ENCODE peak calls at places on chromosome 9, in five cellular contexts. One of them, this sample, is unnamed.

GRCh38 chr9:98255064-98255577 is 328 bp downstream of the TBC1D2 start:
- DNase-seq in mesendoderm: peak; percentile 77
- DNase-seq in left ventricle myocardium inferior: no peak
- DNase-seq in SJCRH30: no peak
- DNase-seq in upper lobe of left lung: no peak
- DNase-seq in this sample: no peak

GRCh38 chr9:32738501-32739172 is 44.7 kb upstream of the TMEM215 start:
- DNase-seq in mesendoderm: no peak
- DNase-seq in left ventricle myocardium inferior: no peak
- DNase-seq in SJCRH30: no peak
- DNase-seq in upper lobe of left lung: no peak
- DNase-seq in this sample: no peak

GRCh38 chr9:72315089-72315509 is 49.9 kb downstream of the ZFAND5 start:
- DNase-seq in mesendoderm: no peak
- DNase-seq in left ventricle myocardium inferior: peak; percentile 43
- DNase-seq in SJCRH30: peak; percentile 87
- DNase-seq in upper lobe of left lung: no peak
- DNase-seq in this sample: peak; percentile 46

GRCh38 chr9:137183980-137184595 is 4.3 kb downstream of the ANAPC2 start:
- DNase-seq in mesendoderm: no peak
- DNase-seq in left ventricle myocardium inferior: no peak
- DNase-seq in SJCRH30: no peak
- DNase-seq in upper lobe of left lung: peak; percentile 66
- DNase-seq in this sample: no peak

GRCh38 chr9:3525088-3525835 is 539 bp downstream of the RFX3 start:
- DNase-seq in mesendoderm: peak; percentile 51
- DNase-seq in left ventricle myocardium inferior: peak; percentile 22
- DNase-seq in SJCRH30: peak; percentile 32
- DNase-seq in upper lobe of left lung: peak; percentile 92
- DNase-seq in this sample: peak; percentile 39

GRCh38 chr9:68496356-68496755 is 44.3 kb downstream of the TMEM252 start:
- DNase-seq in mesendoderm: no peak
- DNase-seq in left ventricle myocardium inferior: no peak
- DNase-seq in SJCRH30: no peak
- DNase-seq in upper lobe of left lung: no peak
- DNase-seq in this sample: no peak

GRCh38 chr9:136679431-136679941 is 7.8 kb downstream of the AGPAT2 start:
- DNase-seq in mesendoderm: no peak
- DNase-seq in left ventricle myocardium inferior: no peak
- DNase-seq in SJCRH30: no peak
- DNase-seq in upper lobe of left lung: peak; percentile 84
- DNase-seq in this sample: no peak

GRCh38 chr9:26893030-26893676 is 551 bp upstream of the CAAP1 start:
- DNase-seq in mesendoderm: peak; percentile 46
- DNase-seq in left ventricle myocardium inferior: no peak
- DNase-seq in SJCRH30: no peak
- DNase-seq in upper lobe of left lung: no peak
- DNase-seq in this sample: no peak

GRCh38 chr9:93990448-93990847 is 35.3 kb upstream of the BARX1 start:
- DNase-seq in mesendoderm: no peak
- DNase-seq in left ventricle myocardium inferior: no peak
- DNase-seq in SJCRH30: no peak
- DNase-seq in upper lobe of left lung: no peak
- DNase-seq in this sample: no peak

GRCh38 chr9:93992830-93993229 is 37.7 kb upstream of the BARX1 start:
- DNase-seq in mesendoderm: no peak
- DNase-seq in left ventricle myocardium inferior: no peak
- DNase-seq in SJCRH30: no peak
- DNase-seq in upper lobe of left lung: no peak
- DNase-seq in this sample: no peak

GRCh38 chr9:93984860-93985259 is 29.7 kb upstream of the BARX1 start:
- DNase-seq in mesendoderm: no peak
- DNase-seq in left ventricle myocardium inferior: no peak
- DNase-seq in SJCRH30: no peak
- DNase-seq in upper lobe of left lung: no peak
- DNase-seq in this sample: no peak

DNA sequence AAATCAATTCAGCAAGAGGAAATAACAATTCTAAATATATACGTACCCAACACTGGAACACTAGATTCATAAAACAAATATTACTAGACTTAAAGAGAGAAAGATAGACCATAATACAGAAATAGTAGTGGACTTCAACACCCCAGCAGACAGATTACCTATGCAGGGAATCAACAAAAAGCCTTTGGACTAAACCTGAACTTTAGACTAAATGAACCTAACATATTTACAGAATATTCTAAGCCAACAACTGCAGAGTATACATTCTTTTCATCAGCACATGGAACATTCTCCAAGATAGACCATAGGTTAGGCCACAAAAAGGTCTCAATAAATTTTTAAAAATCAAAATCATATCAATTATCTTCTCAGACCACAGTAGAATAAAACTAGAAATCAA is 32.9 kb upstream of the BARX1 start:
- DNase-seq in mesendoderm: no peak
- DNase-seq in left ventricle myocardium inferior: no peak
- DNase-seq in SJCRH30: no peak
- DNase-seq in upper lobe of left lung: no peak
- DNase-seq in this sample: no peak
- H3K27me3 ChIP-seq in mesendoderm: no peaks in the 10 kb centered on the region
- H3K27me3 ChIP-seq in left ventricle myocardium inferior: no peaks in the 10 kb centered on the region
- H3K27me3 ChIP-seq in SJCRH30: no peaks in the 10 kb centered on the region
- H3K27me3 ChIP-seq in upper lobe of left lung: no peaks in the 10 kb centered on the region
- H3K27me3 ChIP-seq in this sample: no peaks in the 10 kb centered on the region

DNA sequence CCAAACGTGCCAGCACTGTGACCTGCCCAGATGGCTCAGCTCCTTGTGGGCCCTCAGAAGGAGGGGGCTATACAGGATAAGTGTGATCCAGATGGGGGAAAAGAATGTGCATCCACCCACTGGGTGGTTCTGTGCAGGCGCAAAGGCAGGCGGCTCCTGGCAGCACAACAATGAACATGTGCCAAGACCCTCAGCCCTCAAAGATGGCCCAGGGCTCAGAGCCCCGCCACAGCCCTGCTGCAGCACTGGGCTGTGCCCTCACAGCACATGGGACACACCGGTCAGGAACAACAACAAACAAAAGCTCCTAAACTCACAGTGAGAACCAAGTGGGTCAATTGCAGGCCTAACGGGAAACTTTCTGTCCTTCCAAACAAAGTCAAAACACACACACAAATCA is 4.7 kb downstream of the SEMA4D start:
- DNase-seq in mesendoderm: no peak
- DNase-seq in left ventricle myocardium inferior: no peak
- DNase-seq in SJCRH30: no peak
- DNase-seq in upper lobe of left lung: no peak
- DNase-seq in this sample: no peak
- H3K36me3 ChIP-seq in mesendoderm: no peaks in the 10 kb centered on the region
- H3K36me3 ChIP-seq in left ventricle myocardium inferior: no peaks in the 10 kb centered on the region
- H3K36me3 ChIP-seq in SJCRH30: no peaks in the 10 kb centered on the region
- H3K36me3 ChIP-seq in upper lobe of left lung: no peaks in the 10 kb centered on the region
- H3K36me3 ChIP-seq in this sample: no peaks in the 10 kb centered on the region

GRCh38 chr9:93124793-93125192 is 9.3 kb downstream of the NINJ1 start:
- DNase-seq in mesendoderm: no peak
- DNase-seq in left ventricle myocardium inferior: no peak
- DNase-seq in SJCRH30: no peak
- DNase-seq in upper lobe of left lung: peak; percentile 44
- DNase-seq in this sample: peak; percentile 68

GRCh38 chr9:93126151-93126781 is 7.8 kb downstream of the NINJ1 start:
- DNase-seq in mesendoderm: no peak
- DNase-seq in left ventricle myocardium inferior: peak; percentile 16
- DNase-seq in SJCRH30: no peak
- DNase-seq in upper lobe of left lung: peak; percentile 64
- DNase-seq in this sample: peak; percentile 67

GRCh38 chr9:93126825-93127368 is 7.2 kb downstream of the NINJ1 start:
- DNase-seq in mesendoderm: peak; percentile 61
- DNase-seq in left ventricle myocardium inferior: peak; percentile 16
- DNase-seq in SJCRH30: no peak
- DNase-seq in upper lobe of left lung: no peak
- DNase-seq in this sample: peak; percentile 46

GRCh38 chr9:93123561-93124283 is 10.3 kb downstream of the NINJ1 start:
- DNase-seq in mesendoderm: no peak
- DNase-seq in left ventricle myocardium inferior: no peak
- DNase-seq in SJCRH30: no peak
- DNase-seq in upper lobe of left lung: peak; percentile 39
- DNase-seq in this sample: peak; percentile 54

DNA sequence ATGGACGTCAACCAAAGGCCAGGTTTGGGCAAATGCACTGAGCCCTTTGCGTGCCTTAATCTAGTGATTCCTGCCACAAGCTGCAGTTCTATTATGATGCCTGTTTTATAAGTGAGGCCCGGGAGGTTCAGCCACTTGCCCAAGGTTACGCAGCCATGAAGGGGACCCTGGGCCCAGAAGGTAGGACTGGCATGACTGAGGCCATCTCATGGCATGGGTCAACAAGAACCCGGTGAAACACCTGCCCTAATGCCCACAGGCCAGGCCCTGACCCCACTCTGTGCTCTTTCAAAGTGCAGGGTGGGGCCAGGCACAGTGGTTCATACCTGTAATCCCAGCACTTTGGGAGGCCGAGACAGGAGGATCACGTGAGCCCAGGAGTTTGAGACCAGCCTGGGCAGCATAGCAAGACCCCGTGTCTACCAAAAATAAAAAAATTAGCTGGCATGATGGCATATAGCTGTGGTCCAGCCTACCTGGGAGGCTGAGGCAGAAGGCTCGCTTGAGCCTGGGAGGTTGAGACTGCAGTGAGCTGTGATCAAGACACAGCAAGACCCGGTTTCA is 8.6 kb downstream of the NINJ1 start:
- DNase-seq in mesendoderm: no peak
- DNase-seq in left ventricle myocardium inferior: no peak
- DNase-seq in SJCRH30: peak; percentile 1
- DNase-seq in upper lobe of left lung: no peak
- DNase-seq in this sample: peak; percentile 15
- H3K27me3 ChIP-seq in mesendoderm: no peaks in the 10 kb centered on the region
- H3K27me3 ChIP-seq in left ventricle myocardium inferior: no peaks in the 10 kb centered on the region
- H3K27me3 ChIP-seq in SJCRH30: no peaks in the 10 kb centered on the region
- H3K27me3 ChIP-seq in upper lobe of left lung: no peaks in the 10 kb centered on the region
- H3K27me3 ChIP-seq in this sample: no peaks in the 10 kb centered on the region

GRCh38 chr9:129632460-129632859 is 6.5 kb downstream of the NTMT1 start:
- DNase-seq in mesendoderm: no peak
- DNase-seq in left ventricle myocardium inferior: no peak
- DNase-seq in SJCRH30: no peak
- DNase-seq in upper lobe of left lung: no peak
- DNase-seq in this sample: no peak

GRCh38 chr9:129629251-129629650 is 3.3 kb downstream of the NTMT1 start:
- DNase-seq in mesendoderm: no peak
- DNase-seq in left ventricle myocardium inferior: no peak
- DNase-seq in SJCRH30: no peak
- DNase-seq in upper lobe of left lung: no peak
- DNase-seq in this sample: no peak

GRCh38 chr9:129633207-129633606 is 7.2 kb downstream of the NTMT1 start:
- DNase-seq in mesendoderm: no peak
- DNase-seq in left ventricle myocardium inferior: no peak
- DNase-seq in SJCRH30: no peak
- DNase-seq in upper lobe of left lung: no peak
- DNase-seq in this sample: no peak

GRCh38 chr9:129631673-129632129 is 5.7 kb downstream of the NTMT1 start:
- DNase-seq in mesendoderm: no peak
- DNase-seq in left ventricle myocardium inferior: no peak
- DNase-seq in SJCRH30: no peak
- DNase-seq in upper lobe of left lung: no peak
- DNase-seq in this sample: no peak

GRCh38 chr9:129630967-129631672 is 5.2 kb downstream of the NTMT1 start:
- DNase-seq in mesendoderm: peak; percentile 31
- DNase-seq in left ventricle myocardium inferior: peak; percentile 61
- DNase-seq in SJCRH30: no peak
- DNase-seq in upper lobe of left lung: no peak
- DNase-seq in this sample: no peak
- H3K36me3 ChIP-seq in mesendoderm: peaks cover 11% of the 10 kb centered on the region
- H3K36me3 ChIP-seq in left ventricle myocardium inferior: peaks cover 39% of the 10 kb centered on the region
- H3K36me3 ChIP-seq in SJCRH30: peaks cover 30% of the 10 kb centered on the region
- H3K36me3 ChIP-seq in upper lobe of left lung: peaks cover 39% of the 10 kb centered on the region
- H3K36me3 ChIP-seq in this sample: peaks cover 31% of the 10 kb centered on the region

DNA sequence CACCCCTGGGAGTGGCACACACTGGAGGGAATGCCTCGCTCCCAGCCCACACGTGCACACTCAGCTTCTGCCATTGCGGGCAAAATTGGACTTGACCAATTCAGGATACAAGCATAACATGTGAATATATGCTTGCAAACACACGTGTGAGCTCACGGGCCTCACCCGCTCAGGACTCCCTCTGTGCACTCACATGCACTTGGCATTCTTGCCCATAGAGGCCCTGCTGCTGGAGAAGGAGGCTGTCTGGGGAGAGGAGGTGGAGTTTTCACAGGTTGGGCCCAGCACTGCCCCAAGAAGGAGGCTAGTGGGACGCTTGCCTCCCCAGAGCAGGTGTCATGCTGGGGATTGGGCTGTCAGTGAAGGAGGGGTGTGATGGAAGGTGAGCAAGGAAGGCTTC is 1.7 kb downstream of the MYMK start:
- DNase-seq in mesendoderm: no peak
- DNase-seq in left ventricle myocardium inferior: no peak
- DNase-seq in SJCRH30: no peak
- DNase-seq in upper lobe of left lung: no peak
- DNase-seq in this sample: no peak
- H3K27me3 ChIP-seq in mesendoderm: no peaks in the 10 kb centered on the region
- H3K27me3 ChIP-seq in left ventricle myocardium inferior: peaks cover 7% of the 10 kb centered on the region
- H3K27me3 ChIP-seq in SJCRH30: no peaks in the 10 kb centered on the region
- H3K27me3 ChIP-seq in upper lobe of left lung: no peaks in the 10 kb centered on the region
- H3K27me3 ChIP-seq in this sample: no peaks in the 10 kb centered on the region

GRCh38 chr9:35682520-35682919 is 7.2 kb downstream of the TPM2 start:
- DNase-seq in mesendoderm: no peak
- DNase-seq in left ventricle myocardium inferior: no peak
- DNase-seq in SJCRH30: no peak
- DNase-seq in upper lobe of left lung: peak; percentile 30
- DNase-seq in this sample: no peak
- H3K36me3 ChIP-seq in mesendoderm: peaks cover 11% of the 10 kb centered on the region
- H3K36me3 ChIP-seq in left ventricle myocardium inferior: peaks cover 45% of the 10 kb centered on the region
- H3K36me3 ChIP-seq in SJCRH30: peaks cover 46% of the 10 kb centered on the region
- H3K36me3 ChIP-seq in upper lobe of left lung: peaks cover 30% of the 10 kb centered on the region
- H3K36me3 ChIP-seq in this sample: no peaks in the 10 kb centered on the region

GRCh38 chr9:124037790-124038189 is 26.2 kb downstream of the LHX2 start:
- DNase-seq in mesendoderm: peak; percentile 82
- DNase-seq in left ventricle myocardium inferior: no peak
- DNase-seq in SJCRH30: no peak
- DNase-seq in upper lobe of left lung: no peak
- DNase-seq in this sample: no peak
- H3K27me3 ChIP-seq in mesendoderm: no peaks in the 10 kb centered on the region
- H3K27me3 ChIP-seq in left ventricle myocardium inferior: peaks cover 98% of the 10 kb centered on the region
- H3K27me3 ChIP-seq in SJCRH30: no peaks in the 10 kb centered on the region
- H3K27me3 ChIP-seq in upper lobe of left lung: peaks cover 2% of the 10 kb centered on the region
- H3K27me3 ChIP-seq in this sample: peaks cover 17% of the 10 kb centered on the region

GRCh38 chr9:104743377-104743985 is 4.0 kb upstream of the NIPSNAP3A start:
- DNase-seq in mesendoderm: peak; percentile 68
- DNase-seq in left ventricle myocardium inferior: no peak
- DNase-seq in SJCRH30: peak; percentile 25
- DNase-seq in upper lobe of left lung: no peak
- DNase-seq in this sample: no peak
- H3K36me3 ChIP-seq in mesendoderm: no peaks in the 10 kb centered on the region
- H3K36me3 ChIP-seq in left ventricle myocardium inferior: no peaks in the 10 kb centered on the region
- H3K36me3 ChIP-seq in SJCRH30: no peaks in the 10 kb centered on the region
- H3K36me3 ChIP-seq in upper lobe of left lung: no peaks in the 10 kb centered on the region
- H3K36me3 ChIP-seq in this sample: no peaks in the 10 kb centered on the region

This sample was measured in pancreas.